ENCODE peak calls at places on chromosome 12, in seven cellular contexts. H is mesenchymal stem cell, O is midbrain, M is fibroblast of lung, W is hepatocyte, B is coronary artery, C is NB4. P is an unnamed sample.

GRCh38 chr12:117884161-117884560 is 84.6 kb downstream of the KSR2 start:
- DNase-seq in C (no peak), M (no peak), H (no peak), W (no peak), B (no peak), O (no peak), P (no peak)

GRCh38 chr12:127284870-127285431 is 982.0 kb upstream of the TMEM132C start:
- DNase-seq in O (no peak), M (peak), B (no peak), H (peak), W (no peak), C (no peak), P (no peak)

GRCh38 chr12:120630139-120630895 is 10.1 kb upstream of the CABP1 start:
- DNase-seq in B (no peak), O (peak), C (no peak), M (no peak), W (no peak), H (no peak), P (no peak)

GRCh38 chr12:96401061-96401871 is 1.0 kb upstream of the CDK17 start:
- DNase-seq in W (peak), M (peak), O (peak), H (peak), B (no peak), C (peak), P (peak)

GRCh38 chr12:113445544-113446176 is 23.5 kb downstream of the SDSL start:
- DNase-seq in W (no peak), B (no peak), M (no peak), C (peak), H (no peak), O (no peak), P (no peak)

GRCh38 chr12:106044773-106045172 is 94.0 kb downstream of the NUAK1 start:
- DNase-seq in C (no peak), O (no peak), H (peak), W (no peak), B (no peak), M (peak), P (no peak)

GRCh38 chr12:3377056-3377455 is 113.9 kb upstream of the PRMT8 start:
- DNase-seq in M (no peak), W (no peak), B (no peak), H (no peak), C (no peak), O (no peak), P (no peak)

GRCh38 chr12:117334855-117335587 is 26.4 kb downstream of the NOS1 start:
- DNase-seq in O (no peak), H (no peak), B (no peak), W (no peak), M (peak), C (no peak), P (no peak)

GRCh38 chr12:3281588-3282150 is 204.5 kb downstream of the TSPAN9 start:
- DNase-seq in H (peak), M (no peak), O (no peak), C (no peak), B (no peak), W (peak), P (no peak)

GRCh38 chr12:121626853-121627623 is 708 bp downstream of the ORAI1 start:
- DNase-seq in B (peak), H (peak), C (peak), M (peak), O (peak), W (peak), P (peak)

P was measured in Calu3.